ENCODE peak calls at places on chromosomes 4 and X, in six cellular contexts. Z is GM23338, I is GM23248, H is PC-3, V is MM.1S, E is SK-N-SH. K is an unnamed sample. For H3K9me2, the result is how much of the 10 kb centered on the place peaks cover.

GRCh38 chr4:39976945-39977488 is 694 bp downstream of the PDS5A start:
- DNase-seq in V (peak), Z (peak), I (peak), H (no peak), E (no peak), K (peak)

GRCh38 chr4:48653217-48654014 is 126.7 kb downstream of the FRYL start:
- DNase-seq in H (no peak), V (no peak), Z (peak), E (peak), I (peak), K (no peak)

GRCh38 chr4:165522049-165522448 is 143.2 kb downstream of the CPE start:
- DNase-seq in H (no peak), Z (no peak), I (no peak), V (no peak), E (no peak), K (no peak)

GRCh38 chrX:150361070-150361776 is 1.9 kb upstream of the MAMLD1 start:
- DNase-seq in I (peak), H (peak), E (peak), Z (peak), V (no peak), K (peak)

GRCh38 chr4:8710416-8710815 is 117.9 kb downstream of the CPZ start:
- DNase-seq in I (no peak), E (peak), Z (no peak), V (no peak), H (no peak), K (no peak)

GRCh38 chrX:119784747-119785446 is 6.5 kb downstream of the RPL39 start:
- DNase-seq in E (peak), H (peak), V (peak), I (peak), Z (peak), K (peak)

GRCh38 chr4:94516999-94517398 is 65.3 kb downstream of the PDLIM5 start:
- DNase-seq in E (no peak), V (no peak), I (peak), Z (no peak), H (peak), K (no peak)

GRCh38 chr4:147617173-147617840 is at the start of gene TMEM184C:
- DNase-seq in E (peak), V (peak), I (peak), H (peak), Z (peak), K (peak)

GRCh38 chr4:77921701-77922100 is 59.1 kb downstream of the MRPL1 start:
- DNase-seq in V (no peak), Z (no peak), H (peak), E (no peak), I (peak), K (no peak)

GRCh38 chr4:8762951-8763735 is 108.5 kb downstream of the HMX1 start:
- DNase-seq in E (no peak), V (no peak), I (no peak), Z (no peak), H (no peak), K (no peak)

GRCh38 chrX:36804066-36804465 is 204.1 kb upstream of the FAM47C start:
- DNase-seq in V (no peak), E (no peak), I (no peak), H (no peak), Z (no peak), K (no peak)

GRCh38 chr4:80058740-80059139 is 14.3 kb downstream of the ANTXR2 start:
- DNase-seq in Z (no peak), V (peak), H (no peak), I (peak), E (no peak), K (peak)

GRCh38 chr4:149549911-149550310 is 265.7 kb downstream of the IQCM start:
- DNase-seq in E (no peak), V (no peak), I (no peak), H (peak), Z (peak), K (no peak)

GRCh38 chrX:47960400-47960799 is 43.4 kb downstream of the ZNF182 start:
- DNase-seq in E (no peak), V (no peak), I (no peak), Z (no peak), H (no peak), K (no peak)

GRCh38 chr4:53962516-53963225 is 101.7 kb downstream of the CHIC2 start:
- DNase-seq in Z (no peak), I (peak), H (peak), E (peak), V (no peak), K (peak)

GRCh38 chrX:150834695-150835094 is 63.8 kb downstream of the CD99L2 start:
- DNase-seq in Z (no peak), H (no peak), E (no peak), I (no peak), V (no peak), K (no peak)

GRCh38 chr4:153471691-153472080 is 5.5 kb downstream of the TMEM131L start:
- DNase-seq in Z (no peak), V (no peak), I (no peak), E (no peak), H (no peak), K (peak)

GRCh38 chrX:103423955-103424640 is 47.8 kb downstream of the BEX3 start:
- DNase-seq in V (no peak), E (no peak), H (no peak), I (no peak), Z (peak), K (no peak)

GRCh38 chr4:9984621-9985020 is 36.7 kb downstream of the SLC2A9 start:
- DNase-seq in H (no peak), I (no peak), E (no peak), V (no peak), Z (no peak), K (no peak)

GRCh38 chr4:111510535-111510934 is 634.7 kb upstream of the FAM241A start:
- DNase-seq in I (peak), E (no peak), Z (no peak), V (no peak), H (peak), K (no peak)
- H3K9me2 ChIP-seq in I (under half), E (under half), Z (under half), V (under half), H (under half), K (under half)

DNA sequence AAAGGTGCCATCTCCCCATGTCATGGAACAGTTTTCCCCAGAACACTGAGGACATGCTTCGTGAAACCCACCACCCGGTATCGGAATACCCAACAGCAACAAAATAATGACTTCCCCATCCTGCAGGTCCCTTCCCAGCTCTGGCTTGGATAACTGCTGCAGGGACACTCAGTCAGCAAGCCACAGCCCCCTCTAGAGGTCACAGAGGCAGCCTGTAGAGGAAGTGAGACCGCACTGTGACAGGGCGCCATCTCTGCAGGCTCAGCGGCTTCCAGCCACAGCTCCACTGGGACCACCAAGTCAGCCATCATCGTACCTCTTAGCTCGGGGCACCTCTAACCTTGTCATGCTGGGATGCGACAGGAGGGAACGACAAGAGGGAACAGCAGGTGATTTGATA is 315.9 kb downstream of the LDB2 start:
- DNase-seq in H (no peak), I (no peak), Z (peak), E (peak), V (no peak), K (peak)
- H3K9me2 ChIP-seq in H (under half), I (under half), Z (under half), E (under half), V (under half), K (under half)

DNA sequence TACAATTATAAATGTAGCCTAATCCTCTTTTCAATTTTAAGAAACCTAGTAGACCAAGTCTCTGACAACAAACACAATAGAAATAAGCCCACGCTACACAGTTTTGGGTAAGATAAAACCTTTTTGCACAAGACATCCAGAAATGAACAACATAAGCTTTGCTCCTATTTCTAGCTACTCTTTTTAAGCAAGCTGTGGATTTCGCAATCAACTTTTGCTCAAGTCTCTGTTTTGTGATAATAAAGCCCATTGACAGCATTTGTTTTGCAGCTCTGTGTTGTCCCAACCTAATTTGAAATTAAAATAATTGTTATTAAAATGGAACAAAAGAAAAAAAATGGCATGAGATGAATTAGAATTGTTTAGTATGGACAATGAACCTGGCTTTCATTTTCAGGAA is 287.9 kb upstream of the PUDP start:
- DNase-seq in Z (no peak), H (no peak), V (no peak), E (no peak), I (peak), K (no peak)
- H3K9me2 ChIP-seq in Z (under half), H (under half), V (under half), E (under half), I (under half), K (under half)

GRCh38 chr4:121800961-121801714 is at the start of gene EXOSC9:
- DNase-seq in E (peak), Z (peak), I (peak), V (peak), H (peak), K (peak)
- H3K9me2 ChIP-seq in E (under half), Z (under half), I (under half), V (under half), H (under half), K (under half)

DNA sequence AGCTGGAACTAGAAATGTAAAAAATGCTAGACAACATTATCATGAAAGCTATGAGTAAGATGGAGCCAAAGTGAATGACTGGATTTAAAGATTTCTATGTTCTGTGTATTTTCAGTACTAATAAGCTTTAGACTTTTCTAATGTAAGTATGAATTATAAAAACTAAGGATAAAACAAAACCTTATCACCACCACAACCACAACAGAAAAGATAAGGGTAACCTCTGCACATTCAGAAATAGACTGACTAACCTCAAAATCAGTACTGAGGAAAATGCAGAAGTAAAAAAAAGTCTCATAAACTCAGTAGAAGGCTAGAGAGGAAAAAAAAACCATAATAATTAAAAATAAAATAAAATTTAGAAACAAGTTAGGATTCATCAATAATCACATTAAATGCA is 14.9 kb upstream of the UBE2NL start:
- DNase-seq in V (no peak), E (no peak), Z (no peak), I (no peak), H (no peak), K (no peak)
- H3K9me2 ChIP-seq in V (under half), E (under half), Z (under half), I (under half), H (under half), K (under half)

GRCh38 chrX:3811331-3812311 is 98.2 kb upstream of the PRKX start:
- DNase-seq in V (peak), H (no peak), I (peak), Z (peak), E (peak), K (peak)
- H3K9me2 ChIP-seq in V (under half), H (under half), I (under half), Z (under half), E (under half), K (under half)

K was measured in Karpas-422.